ENCODE peak calls at places on chromosome X, in nine cellular contexts. One of them, this sample, is unnamed. For H3K36me3, the result is how much of the 10 kb centered on the place peaks cover.

GRCh38 chrX:149511081-149511480 is 6.0 kb upstream of the IDS start:
- DNase-seq in GM23248: peak
- DNase-seq in PC-3: peak
- DNase-seq in MM.1S: no peak
- DNase-seq in fibroblast of lung: no peak
- DNase-seq in HCT116: peak
- DNase-seq in DND-41: no peak
- DNase-seq in HepG2: no peak
- DNase-seq in neural progenitor cell: no peak
- DNase-seq in this sample: no peak

GRCh38 chrX:84729809-84730208 is 227.6 kb upstream of the HDX start:
- DNase-seq in HCT116: no peak
- DNase-seq in fibroblast of lung: peak
- DNase-seq in neural progenitor cell: peak
- DNase-seq in DND-41: peak
- DNase-seq in PC-3: peak
- DNase-seq in HepG2: peak
- DNase-seq in MM.1S: peak
- DNase-seq in GM23248: peak
- DNase-seq in this sample: no peak

GRCh38 chrX:48560681-48561080 is 13.6 kb upstream of the RBM3 start:
- DNase-seq in PC-3: no peak
- DNase-seq in GM23248: no peak
- DNase-seq in HepG2: no peak
- DNase-seq in HCT116: no peak
- DNase-seq in neural progenitor cell: no peak
- DNase-seq in fibroblast of lung: no peak
- DNase-seq in DND-41: no peak
- DNase-seq in MM.1S: no peak
- DNase-seq in this sample: no peak

GRCh38 chrX:118484216-118484903 is 11.3 kb upstream of the DOCK11 start:
- DNase-seq in GM23248: no peak
- DNase-seq in MM.1S: no peak
- DNase-seq in DND-41: no peak
- DNase-seq in PC-3: peak
- DNase-seq in neural progenitor cell: no peak
- DNase-seq in fibroblast of lung: no peak
- DNase-seq in HCT116: no peak
- DNase-seq in HepG2: no peak
- DNase-seq in this sample: no peak

GRCh38 chrX:109797311-109797975 is 64.4 kb upstream of the ACSL4 start:
- DNase-seq in GM23248: peak
- DNase-seq in PC-3: peak
- DNase-seq in HCT116: no peak
- DNase-seq in HepG2: peak
- DNase-seq in DND-41: no peak
- DNase-seq in neural progenitor cell: no peak
- DNase-seq in MM.1S: no peak
- DNase-seq in fibroblast of lung: peak
- DNase-seq in this sample: no peak

GRCh38 chrX:21972721-21973120 is 32.2 kb downstream of the SMS start:
- DNase-seq in MM.1S: no peak
- DNase-seq in HepG2: no peak
- DNase-seq in neural progenitor cell: no peak
- DNase-seq in fibroblast of lung: peak
- DNase-seq in HCT116: no peak
- DNase-seq in DND-41: no peak
- DNase-seq in PC-3: peak
- DNase-seq in GM23248: peak
- DNase-seq in this sample: no peak

GRCh38 chrX:106611323-106611681 is 476 bp upstream of the RADX start:
- DNase-seq in GM23248: peak
- DNase-seq in DND-41: no peak
- DNase-seq in neural progenitor cell: no peak
- DNase-seq in HCT116: no peak
- DNase-seq in MM.1S: no peak
- DNase-seq in fibroblast of lung: no peak
- DNase-seq in HepG2: no peak
- DNase-seq in PC-3: no peak
- DNase-seq in this sample: no peak

GRCh38 chrX:63810746-63811145 is 25.7 kb upstream of the ARHGEF9 start:
- DNase-seq in neural progenitor cell: no peak
- DNase-seq in DND-41: no peak
- DNase-seq in PC-3: no peak
- DNase-seq in MM.1S: no peak
- DNase-seq in fibroblast of lung: no peak
- DNase-seq in HCT116: no peak
- DNase-seq in HepG2: no peak
- DNase-seq in GM23248: no peak
- DNase-seq in this sample: no peak

GRCh38 chrX:109862386-109862910 is 129.4 kb upstream of the ACSL4 start:
- DNase-seq in PC-3: peak
- DNase-seq in fibroblast of lung: no peak
- DNase-seq in DND-41: no peak
- DNase-seq in HepG2: no peak
- DNase-seq in HCT116: no peak
- DNase-seq in GM23248: no peak
- DNase-seq in neural progenitor cell: no peak
- DNase-seq in MM.1S: no peak
- DNase-seq in this sample: no peak

GRCh38 chrX:42131856-42132255 is 208.5 kb upstream of the CASK start:
- DNase-seq in PC-3: peak
- DNase-seq in GM23248: peak
- DNase-seq in fibroblast of lung: peak
- DNase-seq in neural progenitor cell: no peak
- DNase-seq in MM.1S: no peak
- DNase-seq in HCT116: no peak
- DNase-seq in DND-41: no peak
- DNase-seq in HepG2: no peak
- DNase-seq in this sample: no peak

GRCh38 chrX:14554132-14554715 is 24.9 kb downstream of the GLRA2 start:
- DNase-seq in HepG2: no peak
- DNase-seq in GM23248: no peak
- DNase-seq in PC-3: no peak
- DNase-seq in DND-41: no peak
- DNase-seq in neural progenitor cell: no peak
- DNase-seq in HCT116: no peak
- DNase-seq in MM.1S: no peak
- DNase-seq in fibroblast of lung: peak
- DNase-seq in this sample: no peak

GRCh38 chrX:102934624-102935023 is 2.4 kb upstream of the RAB40AL start:
- DNase-seq in neural progenitor cell: peak
- DNase-seq in fibroblast of lung: peak
- DNase-seq in PC-3: peak
- DNase-seq in HepG2: peak
- DNase-seq in DND-41: peak
- DNase-seq in HCT116: no peak
- DNase-seq in MM.1S: peak
- DNase-seq in GM23248: peak
- DNase-seq in this sample: no peak

GRCh38 chrX:53223955-53224859 is 800 bp downstream of the KDM5C start:
- DNase-seq in MM.1S: no peak
- DNase-seq in DND-41: no peak
- DNase-seq in neural progenitor cell: peak
- DNase-seq in GM23248: peak
- DNase-seq in HepG2: peak
- DNase-seq in HCT116: peak
- DNase-seq in fibroblast of lung: peak
- DNase-seq in PC-3: peak
- DNase-seq in this sample: no peak

GRCh38 chrX:54494166-54494969 is 1.7 kb downstream of the FGD1 start:
- DNase-seq in fibroblast of lung: peak
- DNase-seq in neural progenitor cell: no peak
- DNase-seq in GM23248: peak
- DNase-seq in HCT116: no peak
- DNase-seq in PC-3: no peak
- DNase-seq in MM.1S: no peak
- DNase-seq in HepG2: no peak
- DNase-seq in DND-41: no peak
- DNase-seq in this sample: no peak

GRCh38 chrX:119190736-119191282 is 45.3 kb upstream of the PGRMC1 start:
- DNase-seq in HepG2: no peak
- DNase-seq in DND-41: no peak
- DNase-seq in GM23248: peak
- DNase-seq in MM.1S: no peak
- DNase-seq in PC-3: no peak
- DNase-seq in neural progenitor cell: no peak
- DNase-seq in HCT116: no peak
- DNase-seq in fibroblast of lung: peak
- DNase-seq in this sample: no peak

GRCh38 chrX:115040417-115040816 is 23.0 kb upstream of the IL13RA2 start:
- DNase-seq in MM.1S: no peak
- DNase-seq in HCT116: no peak
- DNase-seq in DND-41: no peak
- DNase-seq in HepG2: no peak
- DNase-seq in GM23248: no peak
- DNase-seq in neural progenitor cell: no peak
- DNase-seq in fibroblast of lung: no peak
- DNase-seq in PC-3: no peak
- DNase-seq in this sample: no peak

GRCh38 chrX:74246524-74246923 is 57.5 kb upstream of the ZCCHC13 start:
- DNase-seq in HCT116: no peak
- DNase-seq in neural progenitor cell: no peak
- DNase-seq in HepG2: no peak
- DNase-seq in fibroblast of lung: peak
- DNase-seq in MM.1S: no peak
- DNase-seq in DND-41: no peak
- DNase-seq in GM23248: peak
- DNase-seq in PC-3: peak
- DNase-seq in this sample: no peak

GRCh38 chrX:120429776-120430535 is 39.1 kb downstream of the LAMP2 start:
- DNase-seq in DND-41: no peak
- DNase-seq in PC-3: no peak
- DNase-seq in HCT116: no peak
- DNase-seq in fibroblast of lung: no peak
- DNase-seq in MM.1S: no peak
- DNase-seq in neural progenitor cell: no peak
- DNase-seq in GM23248: no peak
- DNase-seq in HepG2: no peak
- DNase-seq in this sample: no peak

GRCh38 chrX:100731441-100732281 is at the start of gene SYTL4:
- DNase-seq in PC-3: peak
- DNase-seq in HepG2: no peak
- DNase-seq in HCT116: peak
- DNase-seq in fibroblast of lung: no peak
- DNase-seq in GM23248: peak
- DNase-seq in MM.1S: no peak
- DNase-seq in DND-41: no peak
- DNase-seq in neural progenitor cell: peak
- DNase-seq in this sample: no peak

GRCh38 chrX:1601768-1602085 is 10.3 kb downstream of the AKAP17A start:
- DNase-seq in DND-41: no peak
- DNase-seq in GM23248: no peak
- DNase-seq in MM.1S: no peak
- DNase-seq in HCT116: no peak
- DNase-seq in PC-3: no peak
- DNase-seq in neural progenitor cell: no peak
- DNase-seq in HepG2: no peak
- DNase-seq in fibroblast of lung: no peak
- DNase-seq in this sample: no peak

DNA sequence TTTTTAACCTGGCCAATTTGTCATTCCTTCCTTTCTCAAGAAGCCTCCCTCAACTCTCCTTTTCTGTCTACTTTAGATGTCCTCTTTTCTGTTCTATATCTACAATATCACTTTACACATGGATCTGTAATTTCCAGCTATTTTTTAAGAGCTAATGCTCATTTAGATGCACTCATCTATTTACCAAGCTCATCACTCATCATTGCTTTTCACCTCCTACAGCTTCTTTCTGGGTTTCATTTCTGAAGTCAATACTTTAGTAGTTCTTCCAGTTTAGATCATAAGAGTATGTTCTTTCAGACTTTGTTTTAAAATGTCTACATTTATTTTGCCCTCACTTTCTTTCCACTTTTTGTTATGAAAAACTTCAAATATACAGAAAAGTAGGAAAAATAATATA is 466.9 kb downstream of the MID1IP1 start:
- DNase-seq in DND-41: no peak
- DNase-seq in neural progenitor cell: no peak
- DNase-seq in fibroblast of lung: no peak
- DNase-seq in MM.1S: no peak
- DNase-seq in HCT116: no peak
- DNase-seq in GM23248: no peak
- DNase-seq in PC-3: no peak
- DNase-seq in HepG2: no peak
- DNase-seq in this sample: no peak
- TF ChIP-seq EZH2 in DND-41: no peak
- TF ChIP-seq EZH2 in neural progenitor cell: no peak
- TF ChIP-seq EZH2 in fibroblast of lung: no peak
- TF ChIP-seq EZH2 in MM.1S: no peak
- TF ChIP-seq EZH2 in HCT116: no peak
- TF ChIP-seq EZH2 in GM23248: no peak
- TF ChIP-seq EZH2 in PC-3: no peak
- TF ChIP-seq EZH2 in HepG2: no peak
- TF ChIP-seq EZH2 in this sample: no peak

GRCh38 chrX:45755719-45756118 is 555.0 kb upstream of the DIPK2B start:
- DNase-seq in neural progenitor cell: no peak
- DNase-seq in DND-41: no peak
- DNase-seq in HepG2: no peak
- DNase-seq in GM23248: no peak
- DNase-seq in PC-3: no peak
- DNase-seq in MM.1S: no peak
- DNase-seq in HCT116: no peak
- DNase-seq in fibroblast of lung: no peak
- DNase-seq in this sample: no peak
- H3K36me3 ChIP-seq in neural progenitor cell: under half
- H3K36me3 ChIP-seq in DND-41: under half
- H3K36me3 ChIP-seq in HepG2: under half
- H3K36me3 ChIP-seq in GM23248: half or more
- H3K36me3 ChIP-seq in PC-3: half or more
- H3K36me3 ChIP-seq in MM.1S: under half
- H3K36me3 ChIP-seq in HCT116: under half
- H3K36me3 ChIP-seq in fibroblast of lung: under half
- H3K36me3 ChIP-seq in this sample: under half

GRCh38 chrX:153634236-153634635 is 12.8 kb upstream of the DUSP9 start:
- DNase-seq in PC-3: no peak
- DNase-seq in GM23248: no peak
- DNase-seq in MM.1S: no peak
- DNase-seq in neural progenitor cell: no peak
- DNase-seq in HCT116: no peak
- DNase-seq in DND-41: no peak
- DNase-seq in fibroblast of lung: no peak
- DNase-seq in HepG2: no peak
- DNase-seq in this sample: no peak
- TF ChIP-seq EZH2 in PC-3: no peak
- TF ChIP-seq EZH2 in GM23248: no peak
- TF ChIP-seq EZH2 in MM.1S: no peak
- TF ChIP-seq EZH2 in neural progenitor cell: no peak
- TF ChIP-seq EZH2 in HCT116: no peak
- TF ChIP-seq EZH2 in DND-41: no peak
- TF ChIP-seq EZH2 in fibroblast of lung: no peak
- TF ChIP-seq EZH2 in HepG2: no peak
- TF ChIP-seq EZH2 in this sample: no peak

DNA sequence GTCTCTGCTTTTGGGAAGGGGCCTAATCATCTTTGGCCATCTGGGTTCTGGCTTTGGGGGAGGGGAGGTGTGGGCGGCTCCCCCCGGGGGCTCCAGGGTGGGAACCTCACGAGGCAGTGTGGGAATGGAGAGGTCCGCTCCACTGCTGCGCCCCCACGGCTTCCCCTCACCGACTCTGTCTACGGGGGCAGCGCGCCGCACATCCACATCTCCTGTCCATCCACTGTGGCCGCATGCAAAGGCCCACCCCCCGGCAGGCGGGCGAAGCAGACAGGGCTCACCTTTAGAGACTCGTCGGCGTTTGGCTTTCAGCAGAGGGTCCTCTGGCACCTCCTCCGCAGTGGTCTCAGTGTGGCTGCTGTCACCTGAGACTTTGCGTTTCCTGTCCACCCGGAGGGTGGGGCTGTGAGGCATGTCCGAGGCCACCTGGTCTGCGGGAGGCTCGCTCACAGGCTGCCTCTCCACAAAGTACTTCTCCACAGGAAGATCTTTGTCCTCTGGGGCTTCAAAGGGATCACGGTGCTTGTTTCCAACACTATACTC is 33.6 kb downstream of the BCOR start:
- DNase-seq in fibroblast of lung: no peak
- DNase-seq in HepG2: no peak
- DNase-seq in HCT116: no peak
- DNase-seq in PC-3: no peak
- DNase-seq in GM23248: no peak
- DNase-seq in DND-41: no peak
- DNase-seq in MM.1S: no peak
- DNase-seq in neural progenitor cell: no peak
- DNase-seq in this sample: no peak
- H3K36me3 ChIP-seq in fibroblast of lung: under half
- H3K36me3 ChIP-seq in HepG2: under half
- H3K36me3 ChIP-seq in HCT116: under half
- H3K36me3 ChIP-seq in PC-3: under half
- H3K36me3 ChIP-seq in GM23248: under half
- H3K36me3 ChIP-seq in DND-41: half or more
- H3K36me3 ChIP-seq in MM.1S: under half
- H3K36me3 ChIP-seq in neural progenitor cell: under half
- H3K36me3 ChIP-seq in this sample: half or more

This sample was measured in SK-N-MC.